ENCODE peak calls at places on chromosomes 4 and X, in four cellular contexts. E, L, F and K are unnamed samples.

GRCh38 chr4:129604632-129605031 is 508.7 kb downstream of the C4orf33 start:
- DNase-seq in F (no peak), L (no peak), E (no peak), K (no peak)

GRCh38 chrX:132127748-132128147 is at the start of gene FRMD7:
- DNase-seq in F (no peak), E (no peak), L (no peak), K (no peak)

GRCh38 chrX:136652822-136653723 is 5.1 kb downstream of the CD40LG start:
- DNase-seq in E (no peak), L (no peak), F (no peak), K (no peak)

GRCh38 chr4:145839151-145839550 is 99.5 kb downstream of the ZNF827 start:
- DNase-seq in L (no peak), F (no peak), E (no peak), K (no peak)

GRCh38 chr4:7861440-7861881 is 78.2 kb downstream of the AFAP1 start:
- DNase-seq in F (no peak), L (no peak), E (no peak), K (no peak)

GRCh38 chrX:153778684-153779101 is 2.1 kb upstream of the SRPK3 start:
- DNase-seq in E (no peak), F (no peak), L (no peak), K (no peak)

GRCh38 chr4:48409203-48409602 is 67.9 kb downstream of the SLAIN2 start:
- DNase-seq in L (no peak), F (no peak), E (no peak), K (no peak)

GRCh38 chrX:103529550-103529949 is 10.3 kb upstream of the RAB40A start:
- DNase-seq in E (no peak), F (no peak), L (no peak), K (no peak)

GRCh38 chr4:95910749-95911148 is 70.9 kb downstream of the PDHA2 start:
- DNase-seq in E (no peak), L (no peak), F (no peak), K (no peak)

GRCh38 chrX:76893930-76894329 is 466.4 kb downstream of the MAGEE1 start:
- DNase-seq in L (no peak), F (no peak), E (no peak), K (no peak)

GRCh38 chrX:15815779-15816452 is 25.6 kb downstream of the ZRSR2 start:
- DNase-seq in F (peak; percentile 19), E (peak; percentile 14), L (no peak), K (peak; percentile 11)

GRCh38 chr4:84482564-84483563 is 16.2 kb downstream of the NKX6-1 start:
- DNase-seq in F (no peak), E (peak; percentile 72), L (no peak), K (no peak)

GRCh38 chr4:38928886-38929285 is 61.3 kb downstream of the FAM114A1 start:
- DNase-seq in L (no peak), E (no peak), F (no peak), K (no peak)